ENCODE peak calls at places on chromosomes 12 and 14, in five cellular contexts. V is psoas muscle, L is breast epithelium, G is colonic mucosa, E is body of pancreas. X is an unnamed sample. For H3K36me3, the result is how much of the 10 kb centered on the place peaks cover.

GRCh38 chr12:80044694-80045046 is 54.7 kb upstream of the OTOGL start:
- DNase-seq in V (no peak), L (no peak), G (no peak), E (no peak), X (peak)

GRCh38 chr12:63306476-63306875 is 155.5 kb upstream of the AVPR1A start:
- DNase-seq in V (no peak), L (no peak), G (no peak), E (no peak), X (no peak)

GRCh38 chr12:51051787-51052186 is 3.7 kb downstream of the LETMD1 start:
- DNase-seq in V (no peak), L (no peak), G (no peak), E (no peak), X (no peak)

GRCh38 chr12:94498073-94498472 is 38.4 kb upstream of the CEP83 start:
- DNase-seq in V (no peak), L (no peak), G (no peak), E (no peak), X (no peak)

GRCh38 chr12:109356586-109356985 is 8.9 kb downstream of the MYO1H start:
- DNase-seq in V (no peak), L (no peak), G (no peak), E (no peak), X (no peak)

GRCh38 chr14:53855574-53855973 is 101.1 kb downstream of the BMP4 start:
- DNase-seq in V (no peak), L (no peak), G (no peak), E (no peak), X (no peak)

GRCh38 chr12:131892711-131893604 is 1.5 kb upstream of the ULK1 start:
- DNase-seq in V (no peak), L (no peak), G (no peak), E (no peak), X (no peak)

GRCh38 chr12:98544741-98545140 is 29.4 kb downstream of the TMPO start:
- DNase-seq in V (no peak), L (no peak), G (no peak), E (no peak), X (no peak)

GRCh38 chr12:19411234-19412221 is 27.8 kb upstream of the AEBP2 start:
- DNase-seq in V (no peak), L (no peak), G (no peak), E (no peak), X (no peak)

GRCh38 chr12:51819851-51820720 is 28.4 kb downstream of the FIGNL2 start:
- DNase-seq in V (peak), L (peak), G (peak), E (peak), X (no peak)

GRCh38 chr12:62787606-62788005 is 147.3 kb downstream of the PPM1H start:
- DNase-seq in V (no peak), L (no peak), G (no peak), E (no peak), X (no peak)

GRCh38 chr12:54164402-54165145 is 24.2 kb downstream of the SMUG1 start:
- DNase-seq in V (no peak), L (no peak), G (no peak), E (no peak), X (no peak)

GRCh38 chr14:34214961-34215360 is 247.1 kb downstream of the SPTSSA start:
- DNase-seq in V (no peak), L (no peak), G (no peak), E (no peak), X (no peak)

GRCh38 chr14:24436355-24437019 is 6.1 kb downstream of the SDR39U1 start:
- DNase-seq in V (no peak), L (no peak), G (no peak), E (peak), X (peak)

GRCh38 chr12:92068441-92068840 is 77.2 kb downstream of the BTG1 start:
- DNase-seq in V (no peak), L (no peak), G (peak), E (no peak), X (no peak)

GRCh38 chr12:92030618-92031017 is 115.0 kb downstream of the BTG1 start:
- DNase-seq in V (no peak), L (no peak), G (no peak), E (peak), X (peak)

GRCh38 chr12:3820122-3820521 is 53.1 kb downstream of the PARP11 start:
- DNase-seq in V (no peak), L (no peak), G (no peak), E (no peak), X (peak)

GRCh38 chr14:21414137-21414631 is 30.4 kb upstream of the SUPT16H start:
- DNase-seq in V (no peak), L (no peak), G (no peak), E (no peak), X (no peak)

GRCh38 chr12:99765469-99766114 is 118.0 kb downstream of the GARIN6 start:
- DNase-seq in V (no peak), L (no peak), G (no peak), E (no peak), X (no peak)

GRCh38 chr12:52945389-52946232 is 3.3 kb upstream of the KRT18 start:
- DNase-seq in V (no peak), L (no peak), G (peak), E (peak), X (peak)

GRCh38 chr14:88695873-88696272 is 96.9 kb downstream of the EML5 start:
- DNase-seq in V (no peak), L (no peak), G (no peak), E (no peak), X (no peak)

GRCh38 chr12:89064780-89065179 is 287.5 kb downstream of the DUSP6 start:
- DNase-seq in V (no peak), L (no peak), G (no peak), E (no peak), X (peak)

GRCh38 chr12:32605326-32606095 is 73.6 kb upstream of the DNM1L start:
- DNase-seq in V (no peak), L (no peak), G (no peak), E (no peak), X (no peak)

GRCh38 chr14:86532219-86532618 is 1002.3 kb downstream of the FLRT2 start:
- DNase-seq in V (no peak), L (no peak), G (peak), E (peak), X (peak)

GRCh38 chr14:68932219-68932618 is 46.9 kb downstream of the ACTN1 start:
- DNase-seq in V (peak), L (no peak), G (no peak), E (no peak), X (no peak)

GRCh38 chr14:68931063-68931462 is 48.0 kb downstream of the ACTN1 start:
- DNase-seq in V (peak), L (no peak), G (no peak), E (no peak), X (no peak)

GRCh38 chr14:68929623-68930307 is 49.3 kb downstream of the ACTN1 start:
- DNase-seq in V (peak), L (no peak), G (no peak), E (no peak), X (no peak)

GRCh38 chr14:68932686-68933085 is 46.4 kb downstream of the ACTN1 start:
- DNase-seq in V (no peak), L (no peak), G (no peak), E (no peak), X (no peak)

GRCh38 chr14:68931474-68932051 is 47.5 kb downstream of the ACTN1 start:
- DNase-seq in V (no peak), L (no peak), G (no peak), E (no peak), X (no peak)
- H3K36me3 ChIP-seq in V (under half), L (under half), G (under half), E (under half), X (under half)

GRCh38 chr12:64745259-64745807 is 13.9 kb downstream of the GNS start:
- DNase-seq in V (no peak), L (no peak), G (no peak), E (no peak), X (no peak)

GRCh38 chr12:64747681-64748080 is 11.5 kb downstream of the GNS start:
- DNase-seq in V (no peak), L (no peak), G (no peak), E (no peak), X (no peak)

GRCh38 chr12:64746663-64747062 is 12.5 kb downstream of the GNS start:
- DNase-seq in V (no peak), L (no peak), G (no peak), E (no peak), X (no peak)

GRCh38 chr12:64742371-64742770 is 16.8 kb downstream of the GNS start:
- DNase-seq in V (no peak), L (no peak), G (no peak), E (no peak), X (no peak)

GRCh38 chr12:64744422-64745258 is 14.6 kb downstream of the GNS start:
- DNase-seq in V (no peak), L (no peak), G (no peak), E (no peak), X (no peak)
- H3K4me3 ChIP-seq in V (no peak), L (no peak), G (no peak), E (no peak), X (no peak)

GRCh38 chr12:103779410-103780092 is 61.5 kb downstream of the NT5DC3 start:
- DNase-seq in V (no peak), L (no peak), G (no peak), E (no peak), X (peak)
- H3K36me3 ChIP-seq in V (under half), L (under half), G (under half), E (under half), X (under half)

DNA sequence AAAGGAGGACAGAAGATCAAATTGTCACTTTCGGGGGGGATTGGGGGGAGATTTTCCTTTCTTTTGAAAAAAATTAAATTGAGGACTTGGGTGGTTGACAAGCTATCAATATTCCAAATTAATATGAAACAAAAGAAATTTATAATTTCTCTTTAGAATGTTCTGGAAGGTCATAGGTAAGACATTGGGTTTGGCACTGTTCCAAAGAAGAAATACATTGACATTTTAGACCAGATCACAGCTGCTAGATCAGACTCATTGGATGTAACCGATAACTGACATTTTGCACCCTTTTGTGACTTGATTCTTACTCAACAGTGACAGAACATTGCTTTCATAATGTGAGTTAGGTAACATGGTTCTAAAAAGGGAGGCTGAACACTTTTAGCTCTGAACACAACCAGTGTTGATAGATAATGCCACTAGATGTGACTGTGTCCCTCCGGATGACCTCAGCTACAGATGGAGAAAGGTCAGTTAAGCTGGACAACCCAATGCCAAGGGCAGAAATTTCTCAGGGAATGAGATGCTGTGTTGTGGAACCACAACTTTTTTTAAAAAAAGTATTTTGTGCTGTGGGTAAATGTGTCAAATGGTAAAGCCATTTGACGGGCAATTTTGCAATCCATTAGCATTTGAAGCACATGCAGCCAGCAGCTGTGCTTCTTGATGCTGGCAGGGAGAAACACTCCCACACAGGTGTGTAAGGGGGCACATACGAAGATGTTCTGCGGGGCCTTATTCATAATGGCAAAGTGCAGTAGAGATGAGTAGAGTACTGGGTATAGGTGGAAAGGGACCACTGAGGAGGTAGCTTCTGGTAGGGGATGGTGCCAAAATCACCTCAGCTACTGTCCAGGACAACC is 62.9 kb downstream of the RFX4 start:
- DNase-seq in V (no peak), L (no peak), G (no peak), E (no peak), X (no peak)
- H3K4me3 ChIP-seq in V (peak), L (peak), G (no peak), E (no peak), X (peak)

X was measured in brain microvascular endothelial cell.